ENCODE peak calls at places on chromosomes 12 and 14, in seven cellular contexts. Z is KG1; L is nephron progenitor cell; U is stimulated activated CD4-positive, alpha-beta T cell treated with anti-CD3 and anti-CD28 coated beads, TNF-alpha, amount 100 ng/mL, for 1 hour; P is suprapubic skin; M is naive thymus-derived CD8-positive, alpha-beta T cell; D is lung. A is an unnamed sample.

GRCh38 chr12:1422604-1423315 is 171.6 kb downstream of the FBXL14 start:
- DNase-seq in U (no peak), L (no peak), P (no peak), M (no peak), D (no peak), Z (no peak), A (no peak)

GRCh38 chr12:104482748-104483147 is 26.0 kb downstream of the CHST11 start:
- DNase-seq in D (no peak), P (no peak), Z (no peak), M (no peak), U (no peak), L (no peak), A (no peak)

GRCh38 chr12:131002271-131002670 is 48.6 kb downstream of the ADGRD1 start:
- DNase-seq in Z (no peak), M (no peak), L (no peak), P (no peak), D (no peak), U (no peak), A (no peak)

GRCh38 chr12:58285551-58285950 is 344.2 kb downstream of the ATP23 start:
- DNase-seq in P (no peak), U (no peak), M (no peak), Z (no peak), L (peak), D (no peak), A (no peak)

GRCh38 chr14:72544615-72545387 is 349.1 kb downstream of the DPF3 start:
- DNase-seq in D (no peak), Z (no peak), U (no peak), P (peak), L (peak), M (no peak), A (no peak)

GRCh38 chr12:116490481-116490880 is 68.7 kb upstream of the MAP1LC3B2 start:
- DNase-seq in Z (no peak), U (no peak), L (no peak), D (no peak), M (no peak), P (no peak), A (no peak)

GRCh38 chr12:55280991-55281390 is 15.4 kb downstream of the OR6C6 start:
- DNase-seq in Z (no peak), P (no peak), L (no peak), D (no peak), M (no peak), U (no peak), A (no peak)

GRCh38 chr12:63802012-63802608 is 22.4 kb downstream of the RXYLT1 start:
- DNase-seq in D (no peak), U (no peak), M (no peak), L (no peak), P (no peak), Z (no peak), A (no peak)

GRCh38 chr12:29518407-29518806 is 20.9 kb upstream of the OVCH1 start:
- DNase-seq in Z (no peak), L (no peak), D (no peak), U (no peak), M (no peak), P (no peak), A (no peak)

GRCh38 chr12:26416550-26416949 is 221.2 kb downstream of the SSPN start:
- DNase-seq in Z (no peak), U (no peak), L (no peak), M (no peak), D (no peak), P (no peak), A (no peak)

GRCh38 chr14:62866376-62866775 is 178.9 kb downstream of the KCNH5 start:
- DNase-seq in P (no peak), M (no peak), L (no peak), Z (no peak), D (no peak), U (no peak), A (no peak)

GRCh38 chr12:4214912-4215861 is 58.4 kb upstream of the CCND2 start:
- DNase-seq in U (no peak), P (no peak), D (peak), L (no peak), M (peak), Z (peak), A (peak)

GRCh38 chr12:2537868-2538541 is 256.8 kb upstream of the FKBP4 start:
- DNase-seq in M (no peak), L (no peak), U (no peak), P (no peak), D (no peak), Z (no peak), A (no peak)

GRCh38 chr12:95690861-95691635 is 99.5 kb downstream of the NTN4 start:
- DNase-seq in M (no peak), P (no peak), D (no peak), Z (no peak), L (no peak), U (no peak), A (no peak)

GRCh38 chr14:34713681-34714319 is 593 bp downstream of the CFL2 start:
- DNase-seq in M (no peak), Z (no peak), L (no peak), P (no peak), D (peak), U (peak), A (no peak)

GRCh38 chr14:68687746-68688145 is 105.1 kb downstream of the ZFP36L1 start:
- DNase-seq in M (no peak), Z (no peak), L (no peak), U (no peak), D (no peak), P (peak), A (no peak)

GRCh38 chr12:117408161-117408791 is 46.9 kb upstream of the NOS1 start:
- DNase-seq in D (peak), M (no peak), Z (no peak), U (no peak), P (no peak), L (no peak), A (no peak)

GRCh38 chr12:30823140-30823669 is 68.5 kb upstream of the CAPRIN2 start:
- DNase-seq in M (peak), Z (no peak), D (peak), P (peak), U (peak), L (peak), A (no peak)

GRCh38 chr14:31096255-31096654 is 70.1 kb upstream of the STRN3 start:
- DNase-seq in Z (no peak), D (no peak), M (no peak), P (no peak), U (no peak), L (no peak), A (no peak)

GRCh38 chr12:65778268-65779090 is 45.8 kb upstream of the HMGA2 start:
- DNase-seq in D (no peak), L (no peak), P (no peak), U (no peak), M (no peak), Z (no peak), A (no peak)

GRCh38 chr12:110741795-110742717 is 635 bp downstream of the PPP1CC start:
- DNase-seq in Z (no peak), U (no peak), L (no peak), M (no peak), D (no peak), P (no peak), A (no peak)

GRCh38 chr12:22250762-22251161 is 83.7 kb downstream of the ST8SIA1 start:
- DNase-seq in U (no peak), P (no peak), D (no peak), L (no peak), M (no peak), Z (no peak), A (no peak)

A was measured in esophagus muscularis mucosa.